ENCODE peak calls at places on chromosomes 16 and 17, in five cellular contexts. One of them, this sample, is unnamed.

GRCh38 chr16:81204794-81205680 is 33.5 kb upstream of the BCO1 start:
- DNase-seq in neural crest cell: peak
- DNase-seq in gastrocnemius medialis: no peak
- DNase-seq in fibroblast of pulmonary artery: peak
- DNase-seq in left lung: no peak
- DNase-seq in this sample: no peak

GRCh38 chr17:63171428-63172205 is 205.6 kb downstream of the TANC2 start:
- DNase-seq in gastrocnemius medialis: no peak
- DNase-seq in fibroblast of pulmonary artery: peak
- DNase-seq in neural crest cell: no peak
- DNase-seq in left lung: no peak
- DNase-seq in this sample: no peak

GRCh38 chr16:79923431-79923830 is 322.9 kb upstream of the MAF start:
- DNase-seq in left lung: no peak
- DNase-seq in fibroblast of pulmonary artery: no peak
- DNase-seq in neural crest cell: no peak
- DNase-seq in gastrocnemius medialis: no peak
- DNase-seq in this sample: no peak

GRCh38 chr17:34637548-34638525 is 58.5 kb downstream of the TMEM132E start:
- DNase-seq in fibroblast of pulmonary artery: peak
- DNase-seq in left lung: peak
- DNase-seq in neural crest cell: peak
- DNase-seq in gastrocnemius medialis: peak
- DNase-seq in this sample: peak

GRCh38 chr16:65201446-65202010 is 79.7 kb upstream of the CDH11 start:
- DNase-seq in fibroblast of pulmonary artery: no peak
- DNase-seq in neural crest cell: no peak
- DNase-seq in gastrocnemius medialis: no peak
- DNase-seq in left lung: no peak
- DNase-seq in this sample: no peak

GRCh38 chr17:76432712-76433336 is 20.1 kb downstream of the UBE2O start:
- DNase-seq in fibroblast of pulmonary artery: peak
- DNase-seq in gastrocnemius medialis: no peak
- DNase-seq in neural crest cell: no peak
- DNase-seq in left lung: no peak
- DNase-seq in this sample: no peak

GRCh38 chr16:73095885-73096341 is 48.0 kb upstream of the ZFHX3 start:
- DNase-seq in gastrocnemius medialis: no peak
- DNase-seq in fibroblast of pulmonary artery: peak
- DNase-seq in neural crest cell: no peak
- DNase-seq in left lung: no peak
- DNase-seq in this sample: no peak

GRCh38 chr16:79185681-79186080 is 414.9 kb downstream of the MAF start:
- DNase-seq in left lung: no peak
- DNase-seq in neural crest cell: no peak
- DNase-seq in fibroblast of pulmonary artery: no peak
- DNase-seq in gastrocnemius medialis: no peak
- DNase-seq in this sample: no peak

GRCh38 chr16:62068747-62069146 is 32.5 kb upstream of the CDH8 start:
- DNase-seq in left lung: no peak
- DNase-seq in fibroblast of pulmonary artery: no peak
- DNase-seq in gastrocnemius medialis: no peak
- DNase-seq in neural crest cell: no peak
- DNase-seq in this sample: no peak

GRCh38 chr17:16938031-16938430 is 33.9 kb downstream of the TNFRSF13B start:
- DNase-seq in left lung: no peak
- DNase-seq in fibroblast of pulmonary artery: no peak
- DNase-seq in gastrocnemius medialis: no peak
- DNase-seq in neural crest cell: no peak
- DNase-seq in this sample: peak

GRCh38 chr16:86508947-86509758 is 1.2 kb upstream of the FOXF1 start:
- DNase-seq in gastrocnemius medialis: no peak
- DNase-seq in left lung: peak
- DNase-seq in fibroblast of pulmonary artery: peak
- DNase-seq in neural crest cell: no peak
- DNase-seq in this sample: no peak

GRCh38 chr17:34235389-34236028 is 19.6 kb upstream of the CCL2 start:
- DNase-seq in fibroblast of pulmonary artery: peak
- DNase-seq in neural crest cell: no peak
- DNase-seq in gastrocnemius medialis: peak
- DNase-seq in left lung: no peak
- DNase-seq in this sample: no peak

GRCh38 chr17:60039509-60040442 is 38.9 kb downstream of the HEATR6 start:
- DNase-seq in gastrocnemius medialis: no peak
- DNase-seq in neural crest cell: no peak
- DNase-seq in left lung: no peak
- DNase-seq in fibroblast of pulmonary artery: no peak
- DNase-seq in this sample: no peak

GRCh38 chr16:29290631-29291247 is 115.8 kb downstream of the NPIPB11 start:
- DNase-seq in left lung: peak
- DNase-seq in gastrocnemius medialis: peak
- DNase-seq in fibroblast of pulmonary artery: peak
- DNase-seq in neural crest cell: peak
- DNase-seq in this sample: no peak

GRCh38 chr16:57651344-57652333 is 16.5 kb upstream of the ADGRG3 start:
- DNase-seq in gastrocnemius medialis: no peak
- DNase-seq in fibroblast of pulmonary artery: no peak
- DNase-seq in neural crest cell: no peak
- DNase-seq in left lung: no peak
- DNase-seq in this sample: no peak

GRCh38 chr16:24721830-24722238 is 7.6 kb upstream of the TNRC6A start:
- DNase-seq in gastrocnemius medialis: no peak
- DNase-seq in fibroblast of pulmonary artery: no peak
- DNase-seq in left lung: no peak
- DNase-seq in neural crest cell: no peak
- DNase-seq in this sample: no peak

GRCh38 chr17:10652984-10653680 is 4.0 kb downstream of the MYH3 start:
- DNase-seq in fibroblast of pulmonary artery: peak
- DNase-seq in left lung: no peak
- DNase-seq in gastrocnemius medialis: no peak
- DNase-seq in neural crest cell: no peak
- DNase-seq in this sample: no peak

GRCh38 chr16:20611350-20611902 is 35.3 kb upstream of the ACSM2B start:
- DNase-seq in fibroblast of pulmonary artery: no peak
- DNase-seq in neural crest cell: no peak
- DNase-seq in left lung: peak
- DNase-seq in gastrocnemius medialis: peak
- DNase-seq in this sample: no peak

DNA sequence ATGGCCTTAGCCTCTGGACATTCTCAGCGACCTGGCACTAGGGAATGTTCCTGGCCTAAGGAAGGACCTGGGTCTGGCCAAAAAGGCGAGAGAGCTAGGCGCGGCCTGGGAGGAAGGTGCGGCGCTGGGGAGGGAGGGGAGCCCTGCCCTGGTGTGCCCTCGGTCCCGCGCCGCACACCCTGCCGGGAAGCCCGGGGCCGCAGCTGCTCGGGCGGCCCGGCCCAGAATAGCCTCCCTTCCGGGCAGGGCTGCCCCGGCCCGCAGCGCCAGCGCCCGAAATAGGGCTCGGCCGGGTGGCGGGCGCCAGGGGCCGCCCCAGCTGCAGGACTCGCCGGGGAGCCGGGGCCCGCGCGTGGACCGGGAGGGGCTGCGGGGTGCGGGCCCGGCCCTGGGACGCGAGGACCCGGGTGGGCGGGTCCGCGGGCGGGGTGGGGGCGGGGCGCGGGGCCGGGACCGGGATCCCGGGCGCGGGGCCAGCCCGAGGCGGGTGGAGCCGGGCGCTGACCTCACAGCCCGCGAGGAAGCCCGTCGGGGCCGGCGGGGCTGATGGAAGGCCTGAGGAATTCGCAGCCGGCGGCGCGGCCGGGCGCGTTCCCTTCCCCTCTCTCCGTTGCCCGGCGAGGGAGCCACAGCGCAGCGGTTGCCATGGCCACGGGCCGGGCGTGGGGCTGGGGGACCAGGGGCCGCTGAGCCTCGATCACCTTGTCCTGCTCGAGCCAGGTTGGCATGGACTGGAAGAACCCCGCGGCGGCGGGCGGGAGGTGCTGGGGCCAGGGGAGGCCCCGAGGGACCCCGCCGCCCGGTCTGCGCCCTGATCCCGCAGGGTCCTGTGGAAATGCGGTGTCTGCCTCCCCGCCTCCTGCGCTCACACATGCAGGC is 18.1 kb downstream of the SOCS3 start:
- DNase-seq in neural crest cell: peak
- DNase-seq in left lung: peak
- DNase-seq in fibroblast of pulmonary artery: peak
- DNase-seq in gastrocnemius medialis: peak
- DNase-seq in this sample: no peak
- TF ChIP-seq CTCF in neural crest cell: no peak
- TF ChIP-seq CTCF in left lung: no peak
- TF ChIP-seq CTCF in fibroblast of pulmonary artery: no peak
- TF ChIP-seq CTCF in gastrocnemius medialis: no peak
- TF ChIP-seq CTCF in this sample: no peak

GRCh38 chr17:6654816-6655731 is 3.5 kb downstream of the C17orf100 start:
- DNase-seq in neural crest cell: no peak
- DNase-seq in fibroblast of pulmonary artery: peak
- DNase-seq in left lung: peak
- DNase-seq in gastrocnemius medialis: no peak
- DNase-seq in this sample: no peak
- TF ChIP-seq CTCF in neural crest cell: no peak
- TF ChIP-seq CTCF in fibroblast of pulmonary artery: no peak
- TF ChIP-seq CTCF in left lung: no peak
- TF ChIP-seq CTCF in gastrocnemius medialis: no peak
- TF ChIP-seq CTCF in this sample: no peak

GRCh38 chr16:88293097-88293496 is 89.7 kb upstream of the ZNF469 start:
- DNase-seq in fibroblast of pulmonary artery: no peak
- DNase-seq in gastrocnemius medialis: no peak
- DNase-seq in neural crest cell: no peak
- DNase-seq in left lung: no peak
- DNase-seq in this sample: no peak
- TF ChIP-seq CTCF in fibroblast of pulmonary artery: no peak
- TF ChIP-seq CTCF in gastrocnemius medialis: no peak
- TF ChIP-seq CTCF in neural crest cell: no peak
- TF ChIP-seq CTCF in left lung: no peak
- TF ChIP-seq CTCF in this sample: no peak

GRCh38 chr16:60204221-60204620 is 1470.1 kb upstream of the GOT2 start:
- DNase-seq in gastrocnemius medialis: no peak
- DNase-seq in left lung: no peak
- DNase-seq in fibroblast of pulmonary artery: no peak
- DNase-seq in neural crest cell: no peak
- DNase-seq in this sample: no peak

GRCh38 chr16:60199154-60199553 is 1465.0 kb upstream of the GOT2 start:
- DNase-seq in neural crest cell: no peak
- DNase-seq in fibroblast of pulmonary artery: no peak
- DNase-seq in left lung: no peak
- DNase-seq in gastrocnemius medialis: no peak
- DNase-seq in this sample: no peak

GRCh38 chr16:60206511-60206910 is 1472.4 kb upstream of the GOT2 start:
- DNase-seq in fibroblast of pulmonary artery: no peak
- DNase-seq in neural crest cell: no peak
- DNase-seq in left lung: no peak
- DNase-seq in gastrocnemius medialis: no peak
- DNase-seq in this sample: no peak

GRCh38 chr16:60200161-60200560 is 1466.0 kb upstream of the GOT2 start:
- DNase-seq in left lung: no peak
- DNase-seq in neural crest cell: no peak
- DNase-seq in fibroblast of pulmonary artery: no peak
- DNase-seq in gastrocnemius medialis: no peak
- DNase-seq in this sample: no peak

DNA sequence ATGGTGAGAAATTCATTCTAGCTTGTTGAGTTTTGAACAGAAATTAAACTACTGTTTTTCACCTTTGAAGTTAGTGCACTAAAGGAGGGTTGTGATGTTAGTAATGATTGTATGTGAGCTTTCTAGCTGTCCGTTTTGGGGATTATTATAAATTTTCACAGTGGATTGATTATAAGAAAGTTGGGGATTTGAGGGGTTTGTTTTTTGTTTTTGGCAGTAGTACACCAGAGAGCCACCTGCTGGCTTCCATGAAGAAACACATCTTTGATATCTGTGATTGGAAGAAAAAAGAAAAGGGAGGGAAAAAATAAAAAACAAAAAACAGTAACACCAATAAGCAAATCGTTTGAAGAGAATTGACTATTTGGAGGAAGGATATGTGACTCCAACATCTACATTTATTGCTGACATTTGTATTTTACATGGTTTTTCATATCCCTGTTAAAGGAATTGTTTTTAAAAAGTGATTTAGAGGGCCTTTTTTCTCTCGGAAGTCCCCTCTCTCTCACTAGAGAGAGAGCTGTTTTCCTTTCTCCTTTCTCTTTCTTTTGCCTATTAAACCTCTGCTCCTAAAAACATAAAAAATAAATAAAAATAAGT is 1469.5 kb upstream of the GOT2 start:
- DNase-seq in neural crest cell: no peak
- DNase-seq in gastrocnemius medialis: no peak
- DNase-seq in left lung: no peak
- DNase-seq in fibroblast of pulmonary artery: peak
- DNase-seq in this sample: no peak
- TF ChIP-seq CTCF in neural crest cell: peak
- TF ChIP-seq CTCF in gastrocnemius medialis: no peak
- TF ChIP-seq CTCF in left lung: peak
- TF ChIP-seq CTCF in fibroblast of pulmonary artery: peak
- TF ChIP-seq CTCF in this sample: peak

GRCh38 chr16:4433228-4433627 is 7.6 kb downstream of the DNAJA3 start:
- DNase-seq in left lung: no peak
- DNase-seq in neural crest cell: no peak
- DNase-seq in fibroblast of pulmonary artery: no peak
- DNase-seq in gastrocnemius medialis: no peak
- DNase-seq in this sample: no peak
- TF ChIP-seq CTCF in left lung: no peak
- TF ChIP-seq CTCF in neural crest cell: no peak
- TF ChIP-seq CTCF in fibroblast of pulmonary artery: no peak
- TF ChIP-seq CTCF in gastrocnemius medialis: no peak
- TF ChIP-seq CTCF in this sample: no peak

GRCh38 chr16:2586241-2586640 is 48.4 kb downstream of the PDPK1 start:
- DNase-seq in fibroblast of pulmonary artery: no peak
- DNase-seq in neural crest cell: no peak
- DNase-seq in gastrocnemius medialis: no peak
- DNase-seq in left lung: no peak
- DNase-seq in this sample: no peak
- TF ChIP-seq CTCF in fibroblast of pulmonary artery: no peak
- TF ChIP-seq CTCF in neural crest cell: peak
- TF ChIP-seq CTCF in gastrocnemius medialis: no peak
- TF ChIP-seq CTCF in left lung: no peak
- TF ChIP-seq CTCF in this sample: peak

GRCh38 chr16:14003119-14003570 is 68.0 kb upstream of the MRTFB start:
- DNase-seq in gastrocnemius medialis: no peak
- DNase-seq in left lung: peak
- DNase-seq in fibroblast of pulmonary artery: peak
- DNase-seq in neural crest cell: peak
- DNase-seq in this sample: peak
- TF ChIP-seq CTCF in gastrocnemius medialis: no peak
- TF ChIP-seq CTCF in left lung: no peak
- TF ChIP-seq CTCF in fibroblast of pulmonary artery: peak
- TF ChIP-seq CTCF in neural crest cell: no peak
- TF ChIP-seq CTCF in this sample: peak